ENCODE peak calls at places on chromosomes 13 and 19, in nine cellular contexts. One of them, this sample, is unnamed.

GRCh38 chr19:56973713-56974553 is 133.4 kb upstream of the PEG3 start:
- DNase-seq in neural progenitor cell: no peak
- DNase-seq in kidney: no peak
- DNase-seq in brain microvascular endothelial cell: no peak
- DNase-seq in WERI-Rb-1: no peak
- DNase-seq in cardiac muscle cell: no peak
- DNase-seq in SK-N-SH: peak; percentile 66
- DNase-seq in CD8-positive, alpha-beta T cell: no peak
- DNase-seq in PC-3: no peak
- DNase-seq in this sample: no peak

GRCh38 chr19:33325920-33326319 is 23.6 kb upstream of the CEBPA start:
- DNase-seq in kidney: no peak
- DNase-seq in CD8-positive, alpha-beta T cell: no peak
- DNase-seq in SK-N-SH: no peak
- DNase-seq in cardiac muscle cell: peak; percentile 90
- DNase-seq in neural progenitor cell: no peak
- DNase-seq in WERI-Rb-1: no peak
- DNase-seq in brain microvascular endothelial cell: no peak
- DNase-seq in PC-3: no peak
- DNase-seq in this sample: no peak

GRCh38 chr19:18529782-18530181 is 7.9 kb upstream of the ELL start:
- DNase-seq in CD8-positive, alpha-beta T cell: no peak
- DNase-seq in kidney: no peak
- DNase-seq in cardiac muscle cell: no peak
- DNase-seq in WERI-Rb-1: peak; percentile 15
- DNase-seq in neural progenitor cell: no peak
- DNase-seq in SK-N-SH: no peak
- DNase-seq in PC-3: no peak
- DNase-seq in brain microvascular endothelial cell: no peak
- DNase-seq in this sample: no peak

GRCh38 chr19:42424712-42425131 is 2.5 kb downstream of the LIPE start:
- DNase-seq in WERI-Rb-1: no peak
- DNase-seq in neural progenitor cell: peak; percentile 50
- DNase-seq in PC-3: no peak
- DNase-seq in CD8-positive, alpha-beta T cell: no peak
- DNase-seq in brain microvascular endothelial cell: no peak
- DNase-seq in kidney: no peak
- DNase-seq in SK-N-SH: peak; percentile 25
- DNase-seq in cardiac muscle cell: no peak
- DNase-seq in this sample: no peak

GRCh38 chr13:113609616-113610015 is 25.1 kb downstream of the TFDP1 start:
- DNase-seq in neural progenitor cell: no peak
- DNase-seq in cardiac muscle cell: no peak
- DNase-seq in CD8-positive, alpha-beta T cell: no peak
- DNase-seq in brain microvascular endothelial cell: no peak
- DNase-seq in kidney: no peak
- DNase-seq in SK-N-SH: no peak
- DNase-seq in WERI-Rb-1: no peak
- DNase-seq in PC-3: no peak
- DNase-seq in this sample: no peak

GRCh38 chr19:35265126-35265995 is 3.4 kb upstream of the USF2 start:
- DNase-seq in SK-N-SH: no peak
- DNase-seq in neural progenitor cell: no peak
- DNase-seq in CD8-positive, alpha-beta T cell: peak; percentile 47
- DNase-seq in kidney: peak; percentile 56
- DNase-seq in cardiac muscle cell: no peak
- DNase-seq in PC-3: peak; percentile 22
- DNase-seq in brain microvascular endothelial cell: no peak
- DNase-seq in WERI-Rb-1: peak; percentile 8
- DNase-seq in this sample: no peak

GRCh38 chr13:100124265-100124664 is 35.4 kb downstream of the PCCA start:
- DNase-seq in WERI-Rb-1: no peak
- DNase-seq in kidney: no peak
- DNase-seq in neural progenitor cell: no peak
- DNase-seq in cardiac muscle cell: no peak
- DNase-seq in SK-N-SH: no peak
- DNase-seq in CD8-positive, alpha-beta T cell: no peak
- DNase-seq in PC-3: no peak
- DNase-seq in brain microvascular endothelial cell: peak; percentile 60
- DNase-seq in this sample: no peak

GRCh38 chr13:95641961-95642621 is 2.4 kb downstream of the DZIP1 start:
- DNase-seq in kidney: peak; percentile 86
- DNase-seq in SK-N-SH: peak; percentile 77
- DNase-seq in WERI-Rb-1: no peak
- DNase-seq in CD8-positive, alpha-beta T cell: no peak
- DNase-seq in neural progenitor cell: peak; percentile 80
- DNase-seq in brain microvascular endothelial cell: peak; percentile 31
- DNase-seq in PC-3: no peak
- DNase-seq in cardiac muscle cell: peak; percentile 73
- DNase-seq in this sample: no peak

GRCh38 chr19:48480151-48480475 is 10.9 kb downstream of the CYTH2 start:
- DNase-seq in SK-N-SH: no peak
- DNase-seq in neural progenitor cell: no peak
- DNase-seq in PC-3: no peak
- DNase-seq in WERI-Rb-1: no peak
- DNase-seq in CD8-positive, alpha-beta T cell: peak; percentile 66
- DNase-seq in kidney: peak; percentile 88
- DNase-seq in brain microvascular endothelial cell: no peak
- DNase-seq in cardiac muscle cell: peak; percentile 46
- DNase-seq in this sample: no peak

GRCh38 chr19:37077615-37077928 is 661 bp upstream of the ZNF420 start:
- DNase-seq in kidney: no peak
- DNase-seq in brain microvascular endothelial cell: no peak
- DNase-seq in cardiac muscle cell: no peak
- DNase-seq in SK-N-SH: no peak
- DNase-seq in WERI-Rb-1: no peak
- DNase-seq in neural progenitor cell: no peak
- DNase-seq in PC-3: peak; percentile 1
- DNase-seq in CD8-positive, alpha-beta T cell: no peak
- DNase-seq in this sample: no peak

GRCh38 chr19:5271145-5271544 is 69.5 kb downstream of the PTPRS start:
- DNase-seq in neural progenitor cell: no peak
- DNase-seq in PC-3: peak; percentile 37
- DNase-seq in kidney: no peak
- DNase-seq in WERI-Rb-1: no peak
- DNase-seq in SK-N-SH: no peak
- DNase-seq in brain microvascular endothelial cell: no peak
- DNase-seq in cardiac muscle cell: no peak
- DNase-seq in CD8-positive, alpha-beta T cell: no peak
- DNase-seq in this sample: no peak

GRCh38 chr19:4454952-4455738 is 2.4 kb downstream of the UBXN6 start:
- DNase-seq in PC-3: no peak
- DNase-seq in SK-N-SH: no peak
- DNase-seq in kidney: no peak
- DNase-seq in CD8-positive, alpha-beta T cell: no peak
- DNase-seq in WERI-Rb-1: no peak
- DNase-seq in neural progenitor cell: no peak
- DNase-seq in cardiac muscle cell: peak; percentile 80
- DNase-seq in brain microvascular endothelial cell: peak; percentile 39
- DNase-seq in this sample: peak; percentile 31

GRCh38 chr19:53467138-53467502 is 413 bp upstream of the ZNF813 start:
- DNase-seq in CD8-positive, alpha-beta T cell: no peak
- DNase-seq in neural progenitor cell: no peak
- DNase-seq in PC-3: no peak
- DNase-seq in SK-N-SH: peak; percentile 68
- DNase-seq in cardiac muscle cell: no peak
- DNase-seq in kidney: no peak
- DNase-seq in brain microvascular endothelial cell: no peak
- DNase-seq in WERI-Rb-1: peak; percentile 20
- DNase-seq in this sample: no peak

GRCh38 chr13:31980842-31981241 is 50.7 kb upstream of the FRY start:
- DNase-seq in WERI-Rb-1: no peak
- DNase-seq in CD8-positive, alpha-beta T cell: no peak
- DNase-seq in SK-N-SH: no peak
- DNase-seq in PC-3: peak; percentile 46
- DNase-seq in cardiac muscle cell: no peak
- DNase-seq in brain microvascular endothelial cell: no peak
- DNase-seq in kidney: no peak
- DNase-seq in neural progenitor cell: no peak
- DNase-seq in this sample: no peak

GRCh38 chr13:76223565-76223964 is 587.4 kb downstream of the LMO7 start:
- DNase-seq in CD8-positive, alpha-beta T cell: no peak
- DNase-seq in PC-3: no peak
- DNase-seq in WERI-Rb-1: no peak
- DNase-seq in cardiac muscle cell: peak; percentile 5
- DNase-seq in kidney: no peak
- DNase-seq in neural progenitor cell: peak; percentile 21
- DNase-seq in brain microvascular endothelial cell: no peak
- DNase-seq in SK-N-SH: no peak
- DNase-seq in this sample: no peak

GRCh38 chr13:114235697-114236096 is 1.0 kb downstream of the CDC16 start:
- DNase-seq in SK-N-SH: no peak
- DNase-seq in kidney: no peak
- DNase-seq in PC-3: peak; percentile 4
- DNase-seq in WERI-Rb-1: no peak
- DNase-seq in brain microvascular endothelial cell: no peak
- DNase-seq in neural progenitor cell: peak; percentile 31
- DNase-seq in CD8-positive, alpha-beta T cell: no peak
- DNase-seq in cardiac muscle cell: no peak
- DNase-seq in this sample: no peak

GRCh38 chr13:111114362-111115050 is 604 bp upstream of the ARHGEF7 start:
- DNase-seq in SK-N-SH: peak; percentile 77
- DNase-seq in WERI-Rb-1: no peak
- DNase-seq in CD8-positive, alpha-beta T cell: no peak
- DNase-seq in cardiac muscle cell: peak; percentile 21
- DNase-seq in brain microvascular endothelial cell: peak; percentile 31
- DNase-seq in neural progenitor cell: peak; percentile 53
- DNase-seq in PC-3: no peak
- DNase-seq in kidney: no peak
- DNase-seq in this sample: no peak

GRCh38 chr13:44312898-44313551 is 60.6 kb upstream of the SERP2 start:
- DNase-seq in cardiac muscle cell: peak; percentile 64
- DNase-seq in CD8-positive, alpha-beta T cell: no peak
- DNase-seq in SK-N-SH: no peak
- DNase-seq in brain microvascular endothelial cell: peak; percentile 82
- DNase-seq in WERI-Rb-1: no peak
- DNase-seq in PC-3: peak; percentile 91
- DNase-seq in neural progenitor cell: no peak
- DNase-seq in kidney: no peak
- DNase-seq in this sample: peak; percentile 65

GRCh38 chr13:114286808-114287207 is 5.4 kb downstream of the UPF3A start:
- DNase-seq in SK-N-SH: no peak
- DNase-seq in PC-3: no peak
- DNase-seq in kidney: no peak
- DNase-seq in brain microvascular endothelial cell: peak; percentile 92
- DNase-seq in CD8-positive, alpha-beta T cell: no peak
- DNase-seq in cardiac muscle cell: no peak
- DNase-seq in neural progenitor cell: no peak
- DNase-seq in WERI-Rb-1: no peak
- DNase-seq in this sample: no peak

GRCh38 chr19:55605637-55606470 is at the start of gene ZNF865:
- DNase-seq in SK-N-SH: peak; percentile 82
- DNase-seq in neural progenitor cell: peak; percentile 92
- DNase-seq in cardiac muscle cell: peak; percentile 92
- DNase-seq in kidney: peak; percentile 87
- DNase-seq in PC-3: peak; percentile 92
- DNase-seq in WERI-Rb-1: peak; percentile 86
- DNase-seq in CD8-positive, alpha-beta T cell: peak; percentile 78
- DNase-seq in brain microvascular endothelial cell: peak; percentile 81
- DNase-seq in this sample: no peak

GRCh38 chr19:30646806-30647205 is 274.6 kb downstream of the ZNF536 start:
- DNase-seq in brain microvascular endothelial cell: no peak
- DNase-seq in cardiac muscle cell: no peak
- DNase-seq in WERI-Rb-1: no peak
- DNase-seq in neural progenitor cell: peak; percentile 29
- DNase-seq in SK-N-SH: no peak
- DNase-seq in PC-3: no peak
- DNase-seq in CD8-positive, alpha-beta T cell: no peak
- DNase-seq in kidney: no peak
- DNase-seq in this sample: no peak

GRCh38 chr13:79621902-79622301 is 140.9 kb downstream of the NDFIP2 start:
- DNase-seq in SK-N-SH: no peak
- DNase-seq in WERI-Rb-1: no peak
- DNase-seq in cardiac muscle cell: no peak
- DNase-seq in PC-3: no peak
- DNase-seq in brain microvascular endothelial cell: no peak
- DNase-seq in CD8-positive, alpha-beta T cell: no peak
- DNase-seq in kidney: no peak
- DNase-seq in neural progenitor cell: no peak
- DNase-seq in this sample: no peak

GRCh38 chr13:38686635-38687245 is at the start of gene FREM2:
- DNase-seq in CD8-positive, alpha-beta T cell: no peak
- DNase-seq in kidney: peak; percentile 85
- DNase-seq in neural progenitor cell: peak; percentile 97
- DNase-seq in cardiac muscle cell: peak; percentile 13
- DNase-seq in WERI-Rb-1: peak; percentile 80
- DNase-seq in SK-N-SH: no peak
- DNase-seq in PC-3: peak; percentile 15
- DNase-seq in brain microvascular endothelial cell: no peak
- DNase-seq in this sample: no peak

GRCh38 chr13:46211116-46211515 is 612 bp upstream of the LRRC63 start:
- DNase-seq in CD8-positive, alpha-beta T cell: peak; percentile 52
- DNase-seq in WERI-Rb-1: no peak
- DNase-seq in brain microvascular endothelial cell: no peak
- DNase-seq in PC-3: peak; percentile 8
- DNase-seq in neural progenitor cell: no peak
- DNase-seq in cardiac muscle cell: peak; percentile 5
- DNase-seq in SK-N-SH: peak; percentile 32
- DNase-seq in kidney: no peak
- DNase-seq in this sample: no peak
- H3K4me3 ChIP-seq in CD8-positive, alpha-beta T cell: peak overlapping the region; percentile 73
- H3K4me3 ChIP-seq in WERI-Rb-1: peak overlapping the region; percentile 49
- H3K4me3 ChIP-seq in brain microvascular endothelial cell: peak overlapping the region; percentile 61
- H3K4me3 ChIP-seq in PC-3: peak overlapping the region; percentile 89
- H3K4me3 ChIP-seq in neural progenitor cell: peak overlapping the region; percentile 50
- H3K4me3 ChIP-seq in cardiac muscle cell: peak overlapping the region; percentile 53
- H3K4me3 ChIP-seq in SK-N-SH: peak overlapping the region; percentile 50
- H3K4me3 ChIP-seq in kidney: peak overlapping the region; percentile 68
- H3K4me3 ChIP-seq in this sample: peak overlapping the region; percentile 43

GRCh38 chr19:10964903-10965302 is 4.1 kb downstream of the SMARCA4 start:
- DNase-seq in PC-3: no peak
- DNase-seq in kidney: no peak
- DNase-seq in WERI-Rb-1: no peak
- DNase-seq in neural progenitor cell: no peak
- DNase-seq in CD8-positive, alpha-beta T cell: no peak
- DNase-seq in cardiac muscle cell: no peak
- DNase-seq in SK-N-SH: no peak
- DNase-seq in brain microvascular endothelial cell: no peak
- DNase-seq in this sample: no peak
- TF ChIP-seq CTCF in PC-3: peak; percentile 51
- TF ChIP-seq CTCF in kidney: no peak
- TF ChIP-seq CTCF in WERI-Rb-1: peak; percentile 17
- TF ChIP-seq CTCF in neural progenitor cell: peak; percentile 22
- TF ChIP-seq CTCF in CD8-positive, alpha-beta T cell: no peak
- TF ChIP-seq CTCF in cardiac muscle cell: no peak
- TF ChIP-seq CTCF in SK-N-SH: peak; percentile 20
- TF ChIP-seq CTCF in brain microvascular endothelial cell: peak; percentile 6
- TF ChIP-seq CTCF in this sample: no peak

GRCh38 chr13:30647420-30647819 is 29.7 kb downstream of the USPL1 start:
- DNase-seq in SK-N-SH: no peak
- DNase-seq in WERI-Rb-1: no peak
- DNase-seq in cardiac muscle cell: no peak
- DNase-seq in PC-3: no peak
- DNase-seq in CD8-positive, alpha-beta T cell: no peak
- DNase-seq in kidney: no peak
- DNase-seq in neural progenitor cell: no peak
- DNase-seq in brain microvascular endothelial cell: no peak
- DNase-seq in this sample: no peak
- H3K36me3 ChIP-seq in SK-N-SH: peaks cover 68% of the 10 kb centered on the region
- H3K36me3 ChIP-seq in WERI-Rb-1: peaks cover 3% of the 10 kb centered on the region
- H3K36me3 ChIP-seq in cardiac muscle cell: peaks cover 24% of the 10 kb centered on the region
- H3K36me3 ChIP-seq in PC-3: peaks cover 23% of the 10 kb centered on the region
- H3K36me3 ChIP-seq in CD8-positive, alpha-beta T cell: peaks cover 38% of the 10 kb centered on the region
- H3K36me3 ChIP-seq in kidney: peaks cover 22% of the 10 kb centered on the region
- H3K36me3 ChIP-seq in neural progenitor cell: peaks cover 18% of the 10 kb centered on the region
- H3K36me3 ChIP-seq in brain microvascular endothelial cell: peaks cover 64% of the 10 kb centered on the region
- H3K36me3 ChIP-seq in this sample: peaks cover 4% of the 10 kb centered on the region

GRCh38 chr19:23393121-23393520 is 2.1 kb downstream of the ZNF91 start:
- DNase-seq in SK-N-SH: no peak
- DNase-seq in neural progenitor cell: no peak
- DNase-seq in PC-3: peak; percentile 24
- DNase-seq in CD8-positive, alpha-beta T cell: no peak
- DNase-seq in kidney: no peak
- DNase-seq in cardiac muscle cell: no peak
- DNase-seq in brain microvascular endothelial cell: no peak
- DNase-seq in WERI-Rb-1: no peak
- DNase-seq in this sample: no peak
- H3K4me3 ChIP-seq in SK-N-SH: no peak overlapping the region
- H3K4me3 ChIP-seq in neural progenitor cell: peak overlapping the region; percentile 81
- H3K4me3 ChIP-seq in PC-3: peak overlapping the region; percentile 92
- H3K4me3 ChIP-seq in CD8-positive, alpha-beta T cell: no peak overlapping the region
- H3K4me3 ChIP-seq in kidney: peak overlapping the region; percentile 97
- H3K4me3 ChIP-seq in cardiac muscle cell: no peak overlapping the region
- H3K4me3 ChIP-seq in brain microvascular endothelial cell: no peak overlapping the region
- H3K4me3 ChIP-seq in WERI-Rb-1: no peak overlapping the region
- H3K4me3 ChIP-seq in this sample: no peak overlapping the region

This sample was measured in BJ.